ENCODE peak calls at places on chromosomes 6 and 20, in five cellular contexts. R, T, S, Z and X are unnamed samples.

GRCh38 chr6:113120577-113121285 is 736.4 kb upstream of the MARCKS start:
- DNase-seq in R (no peak), T (no peak), S (no peak), Z (no peak), X (no peak)

GRCh38 chr6:129748901-129749748 is 39.1 kb upstream of the ARHGAP18 start:
- DNase-seq in R (no peak), T (no peak), S (no peak), Z (no peak), X (no peak)

GRCh38 chr20:29878281-29878741 is 1379.2 kb upstream of the DEFB115 start:
- DNase-seq in R (no peak), T (no peak), S (peak; percentile 21), Z (no peak), X (no peak)

GRCh38 chr6:166417285-166417691 is 34.5 kb upstream of the MPC1 start:
- DNase-seq in R (peak; percentile 45), T (no peak), S (no peak), Z (peak; percentile 63), X (no peak)

GRCh38 chr6:16059496-16059895 is 69.4 kb upstream of the MYLIP start:
- DNase-seq in R (no peak), T (no peak), S (no peak), Z (no peak), X (no peak)

GRCh38 chr6:111242452-111242851 is 155.1 kb downstream of the SLC16A10 start:
- DNase-seq in R (no peak), T (no peak), S (no peak), Z (no peak), X (no peak)

GRCh38 chr6:109458774-109459531 is 3.4 kb upstream of the MICAL1 start:
- DNase-seq in R (no peak), T (no peak), S (peak; percentile 45), Z (no peak), X (peak; percentile 82)

GRCh38 chr6:71239694-71240093 is 48.9 kb upstream of the OGFRL1 start:
- DNase-seq in R (no peak), T (no peak), S (no peak), Z (no peak), X (no peak)

GRCh38 chr6:92826633-92827032 is 592.7 kb downstream of the EPHA7 start:
- DNase-seq in R (no peak), T (no peak), S (no peak), Z (no peak), X (no peak)

GRCh38 chr20:50336631-50337030 is 146.0 kb downstream of the CEBPB start:
- DNase-seq in R (no peak), T (no peak), S (no peak), Z (no peak), X (no peak)

GRCh38 chr6:128860782-128861181 is 22.2 kb upstream of the LAMA2 start:
- DNase-seq in R (no peak), T (no peak), S (no peak), Z (no peak), X (no peak)

GRCh38 chr6:130147151-130147550 is 75.6 kb downstream of the SAMD3 start:
- DNase-seq in R (no peak), T (no peak), S (no peak), Z (no peak), X (no peak)

GRCh38 chr6:152110878-152111820 is 303.7 kb downstream of the ESR1 start:
- DNase-seq in R (no peak), T (no peak), S (no peak), Z (no peak), X (no peak)

GRCh38 chr6:139473239-139473701 is 98.8 kb upstream of the CITED2 start:
- DNase-seq in R (peak; percentile 28), T (no peak), S (no peak), Z (no peak), X (no peak)

GRCh38 chr20:19814241-19814640 is 56.2 kb downstream of the RIN2 start:
- DNase-seq in R (no peak), T (no peak), S (no peak), Z (no peak), X (no peak)

GRCh38 chr6:160974304-160974771 is 17.2 kb upstream of the MAP3K4 start:
- DNase-seq in R (no peak), T (no peak), S (no peak), Z (no peak), X (no peak)

GRCh38 chr20:8385247-8385646 is 253.2 kb downstream of the PLCB1 start:
- DNase-seq in R (peak; percentile 58), T (no peak), S (no peak), Z (no peak), X (no peak)

GRCh38 chr6:1715336-1715735 is 105.6 kb downstream of the FOXC1 start:
- DNase-seq in R (no peak), T (no peak), S (no peak), Z (no peak), X (no peak)

GRCh38 chr6:19719691-19720127 is 117.5 kb upstream of the ID4 start:
- DNase-seq in R (peak; percentile 83), T (no peak), S (no peak), Z (no peak), X (no peak)

GRCh38 chr20:1302578-1303541 is 26.1 kb downstream of the SDCBP2 start:
- DNase-seq in R (no peak), T (no peak), S (no peak), Z (no peak), X (no peak)

GRCh38 chr20:45345104-45345936 is 2.9 kb downstream of the SDC4 start:
- DNase-seq in R (no peak), T (no peak), S (no peak), Z (no peak), X (no peak)

GRCh38 chr6:21005816-21006553 is 471.7 kb downstream of the CDKAL1 start:
- DNase-seq in R (no peak), T (no peak), S (no peak), Z (no peak), X (peak; percentile 31)

GRCh38 chr6:145151624-145152023 is 583.7 kb downstream of the EPM2A start:
- DNase-seq in R (no peak), T (no peak), S (no peak), Z (no peak), X (no peak)

GRCh38 chr6:41153992-41154625 is at the start of gene TREML1:
- DNase-seq in R (no peak), T (no peak), S (no peak), Z (no peak), X (no peak)

GRCh38 chr6:4401408-4402367 is 266.3 kb upstream of the ECI2 start:
- DNase-seq in R (no peak), T (no peak), S (no peak), Z (no peak), X (no peak)

GRCh38 chr6:9646346-9647042 is 768.4 kb downstream of the TFAP2A start:
- DNase-seq in R (no peak), T (peak; percentile 73), S (no peak), Z (no peak), X (no peak)